ENCODE peak calls at places on chromosome 7, in four cellular contexts. W, E, L and P are unnamed samples.

GRCh38 chr7:31099451-31100444 is 47.6 kb downstream of the ADCYAP1R1 start:
- DNase-seq in E (no peak), L (no peak), W (no peak), P (no peak)

GRCh38 chr7:117839507-117839906 is 33.7 kb downstream of the CTTNBP2 start:
- DNase-seq in W (no peak), L (no peak), E (no peak), P (no peak)

GRCh38 chr7:113134025-113134424 is 15.7 kb upstream of the SMIM30 start:
- DNase-seq in E (no peak), L (no peak), W (no peak), P (no peak)

GRCh38 chr7:34825221-34825620 is 167.2 kb downstream of the NPSR1 start:
- DNase-seq in W (no peak), E (no peak), L (no peak), P (no peak)

GRCh38 chr7:42843209-42843800 is 68.6 kb downstream of the C7orf25 start:
- DNase-seq in W (no peak), E (no peak), L (peak; percentile 7), P (no peak)

GRCh38 chr7:29360633-29361625 is 166.4 kb downstream of the CHN2 start:
- DNase-seq in L (no peak), W (no peak), E (no peak), P (no peak)

GRCh38 chr7:36597099-36597773 is 127.1 kb downstream of the AOAH start:
- DNase-seq in L (no peak), E (peak; percentile 18), W (no peak), P (no peak)

GRCh38 chr7:72336887-72337821 is 75.0 kb downstream of the CALN1 start:
- DNase-seq in E (no peak), L (no peak), W (no peak), P (no peak)